ENCODE peak calls at places on chromosomes 16 and 17, in nine cellular contexts. W is left ventricle myocardium inferior, M is sigmoid colon, P is Peyer's patch, H is ascending aorta, X is foreskin keratinocyte, D is cardiac muscle cell, V is heart right ventricle, O is right lobe of liver. B is an unnamed sample.

GRCh38 chr17:29295420-29295819 is 1.5 kb upstream of the NUFIP2 start:
- DNase-seq in W (no peak), M (no peak), P (no peak), H (no peak), X (no peak), D (no peak), V (no peak), O (no peak), B (no peak)

GRCh38 chr17:17408236-17408794 is 68.5 kb upstream of the MED9 start:
- DNase-seq in W (no peak), M (no peak), P (no peak), H (no peak), X (no peak), D (no peak), V (no peak), O (peak; percentile 48), B (no peak)

GRCh38 chr17:58516644-58517377 is 2.4 kb upstream of the MTMR4 start:
- DNase-seq in W (no peak), M (peak; percentile 62), P (peak; percentile 82), H (no peak), X (no peak), D (no peak), V (no peak), O (peak; percentile 56), B (no peak)

GRCh38 chr16:10519297-10519696 is 61.1 kb downstream of the EMP2 start:
- DNase-seq in W (no peak), M (no peak), P (no peak), H (no peak), X (no peak), D (no peak), V (no peak), O (no peak), B (no peak)

GRCh38 chr17:3531266-3532101 is 26.1 kb downstream of the TRPV3 start:
- DNase-seq in W (peak; percentile 53), M (peak; percentile 71), P (no peak), H (no peak), X (no peak), D (no peak), V (peak; percentile 50), O (no peak), B (peak; percentile 94)

GRCh38 chr16:565420-566330 is 1.1 kb upstream of the NHLRC4 start:
- DNase-seq in W (no peak), M (no peak), P (no peak), H (no peak), X (no peak), D (peak; percentile 21), V (no peak), O (no peak), B (no peak)

GRCh38 chr16:46789499-46790414 is 41.2 kb downstream of the C16orf87 start:
- DNase-seq in W (peak; percentile 77), M (peak; percentile 82), P (peak; percentile 89), H (peak; percentile 85), X (no peak), D (peak; percentile 41), V (peak; percentile 86), O (peak; percentile 90), B (peak; percentile 79)

GRCh38 chr17:27793906-27794380 is 6.4 kb downstream of the NOS2 start:
- DNase-seq in W (no peak), M (no peak), P (no peak), H (no peak), X (no peak), D (no peak), V (no peak), O (no peak), B (no peak)

GRCh38 chr17:8488931-8489330 is 53.2 kb downstream of the NDEL1 start:
- DNase-seq in W (peak; percentile 48), M (peak; percentile 85), P (no peak), H (peak; percentile 89), X (peak; percentile 41), D (no peak), V (no peak), O (no peak), B (no peak)

GRCh38 chr16:57341441-57342303 is 16.9 kb upstream of the CCL22 start:
- DNase-seq in W (no peak), M (no peak), P (no peak), H (no peak), X (peak; percentile 100), D (no peak), V (no peak), O (no peak), B (no peak)

GRCh38 chr16:75203667-75204409 is 3.1 kb downstream of the CTRB2 start:
- DNase-seq in W (peak; percentile 11), M (peak; percentile 52), P (peak; percentile 44), H (peak; percentile 41), X (no peak), D (no peak), V (no peak), O (peak; percentile 13), B (no peak)

GRCh38 chr16:28205974-28206373 is 5.8 kb downstream of the XPO6 start:
- DNase-seq in W (no peak), M (no peak), P (no peak), H (no peak), X (no peak), D (no peak), V (no peak), O (no peak), B (no peak)

GRCh38 chr17:49843774-49844350 is 4.0 kb downstream of the TAC4 start:
- DNase-seq in W (no peak), M (peak; percentile 41), P (no peak), H (no peak), X (no peak), D (no peak), V (no peak), O (no peak), B (no peak)

GRCh38 chr17:164536-165235 is 16.8 kb downstream of the DOC2B start:
- DNase-seq in W (peak; percentile 37), M (no peak), P (no peak), H (no peak), X (no peak), D (peak; percentile 81), V (no peak), O (peak; percentile 45), B (peak; percentile 78)

GRCh38 chr16:30691907-30692306 is 7.1 kb upstream of the SRCAP start:
- DNase-seq in W (no peak), M (no peak), P (no peak), H (no peak), X (no peak), D (no peak), V (no peak), O (no peak), B (no peak)

DNA sequence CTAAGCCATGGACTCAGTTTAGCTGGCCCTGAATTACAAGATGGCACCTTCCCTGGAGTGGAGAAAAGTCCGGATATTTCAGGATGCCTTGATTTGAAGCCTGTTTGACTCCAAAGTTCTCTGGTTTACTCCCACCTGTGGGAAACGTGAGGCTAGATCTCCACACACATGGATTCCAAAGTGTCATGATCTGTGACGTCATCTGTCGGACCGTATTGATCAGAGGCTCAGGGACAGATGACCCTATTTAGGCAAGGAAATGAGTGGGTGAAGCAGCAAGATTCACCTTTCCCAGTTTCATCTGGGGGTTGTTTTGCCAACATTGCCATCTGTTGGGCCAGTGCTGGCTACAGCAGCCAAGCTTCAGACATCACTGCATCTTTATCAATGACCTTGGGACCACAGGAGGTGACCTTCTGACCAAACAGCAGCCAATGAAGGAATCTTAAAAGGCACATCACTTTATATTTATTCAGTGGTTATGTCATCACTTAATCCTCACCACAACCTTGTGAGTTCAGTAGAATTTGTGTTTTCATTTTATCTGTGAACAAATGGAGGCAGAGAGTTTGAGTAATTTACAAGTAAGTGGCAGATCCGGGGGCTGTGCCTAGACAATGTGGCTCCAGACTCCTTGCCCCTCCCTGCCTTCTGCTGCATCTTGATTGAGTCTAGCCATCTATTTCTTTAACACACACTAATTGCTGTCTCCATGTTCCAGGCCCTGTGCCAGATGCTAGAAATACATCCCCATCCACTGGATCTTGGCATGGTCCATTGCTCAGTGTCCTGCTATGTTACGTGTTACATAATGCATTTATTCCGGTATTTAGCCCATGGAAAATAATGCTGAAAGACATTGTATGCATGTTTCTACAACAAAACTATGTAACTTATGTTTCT is 1.5 kb upstream of the CDH13 start:
- DNase-seq in W (no peak), M (peak; percentile 26), P (no peak), H (no peak), X (no peak), D (no peak), V (no peak), O (no peak), B (no peak)
- TF ChIP-seq CTCF in W (no peak), M (no peak), P (no peak), H (no peak), X (peak; percentile 25), D (no peak), V (no peak), O (no peak), B (no peak)

GRCh38 chr16:88487124-88487432 is 34.0 kb downstream of the ZFPM1 start:
- DNase-seq in W (no peak), M (no peak), P (no peak), H (no peak), X (no peak), D (no peak), V (no peak), O (no peak), B (no peak)
- H3K4me1 ChIP-seq in W (no peaks in the 10 kb centered on the region), M (no peaks in the 10 kb centered on the region), P (no peaks in the 10 kb centered on the region), H (no peaks in the 10 kb centered on the region), X (no peaks in the 10 kb centered on the region), D (no peaks in the 10 kb centered on the region), V (no peaks in the 10 kb centered on the region), O (peaks cover 49% of the 10 kb centered on the region), B (no peaks in the 10 kb centered on the region)

DNA sequence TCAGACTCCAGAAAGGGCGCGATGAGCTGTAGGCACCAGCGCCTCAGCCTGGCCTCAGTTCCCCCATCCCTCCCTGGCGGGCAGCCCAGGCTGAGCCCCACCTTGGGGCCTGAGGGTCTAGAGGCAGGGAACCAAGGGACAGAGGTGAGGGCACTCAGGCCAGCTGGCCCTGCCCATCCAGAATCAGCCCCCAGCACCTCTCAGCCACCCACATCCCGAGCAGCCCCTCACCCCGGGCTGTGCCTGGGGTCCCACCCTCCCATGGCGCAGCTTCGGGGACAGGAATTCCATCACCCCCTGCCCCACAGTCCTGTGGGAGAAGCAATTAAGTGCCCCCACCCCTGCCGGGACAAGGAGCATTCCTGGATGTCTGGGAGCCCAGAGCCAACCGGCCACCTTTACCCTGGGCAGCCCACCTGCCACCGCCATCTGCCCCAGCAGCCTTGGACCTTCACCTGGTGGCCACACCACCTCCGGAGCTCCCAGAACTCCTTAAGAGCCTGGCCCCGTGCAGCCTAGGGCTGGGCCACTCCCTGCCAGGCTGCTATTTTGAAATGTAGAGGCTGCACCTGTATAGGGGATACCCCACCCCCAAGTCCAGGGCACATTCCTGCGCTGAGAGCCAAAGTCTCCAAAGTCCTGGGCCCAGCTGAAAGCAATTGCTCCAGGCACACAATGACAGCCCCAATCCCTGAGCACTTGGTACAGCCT is 33.7 kb upstream of the PVALEF start:
- DNase-seq in W (no peak), M (no peak), P (peak; percentile 90), H (no peak), X (no peak), D (no peak), V (no peak), O (no peak), B (no peak)
- H3K27ac ChIP-seq in W (no peak overlapping the region), M (peak overlapping the region; percentile 55), P (peak overlapping the region; percentile 94), H (no peak overlapping the region), X (no peak overlapping the region), D (no peak overlapping the region), V (no peak overlapping the region), O (no peak overlapping the region), B (no peak overlapping the region)

DNA sequence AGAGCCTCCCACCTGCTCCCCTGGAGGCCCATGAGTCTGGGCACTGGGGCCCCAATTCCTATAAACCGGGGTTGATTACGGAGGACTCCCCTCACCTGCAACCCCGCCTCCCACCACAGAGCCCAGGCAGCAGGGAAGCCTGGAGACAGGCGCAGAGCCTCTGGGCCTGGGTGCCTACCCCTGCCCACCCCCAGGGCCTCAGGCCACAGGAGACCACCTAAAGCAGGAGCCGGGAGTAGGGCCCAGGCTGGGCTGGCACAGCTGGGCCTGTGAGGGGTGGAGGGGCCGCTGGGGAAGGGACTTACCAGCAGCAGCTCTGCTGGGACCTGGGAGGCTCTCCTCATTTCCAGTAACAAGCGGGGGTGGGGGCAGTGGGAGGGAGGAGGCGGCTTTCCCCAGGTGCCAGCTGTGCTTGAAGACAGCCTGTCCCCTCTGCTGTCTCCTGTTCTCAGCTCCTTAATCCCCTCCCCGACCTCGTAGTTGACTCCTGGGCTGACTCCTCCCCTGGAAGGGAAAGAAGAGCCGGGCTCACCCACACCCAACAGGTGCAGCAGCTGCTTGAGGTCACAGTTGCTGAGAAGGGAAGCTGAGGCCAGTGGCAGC is 46.8 kb downstream of the TMEM235 start:
- DNase-seq in W (no peak), M (no peak), P (peak; percentile 54), H (no peak), X (no peak), D (no peak), V (no peak), O (peak; percentile 43), B (no peak)
- TF ChIP-seq CTCF in W (no peak), M (no peak), P (no peak), H (no peak), X (no peak), D (no peak), V (no peak), O (no peak), B (no peak)

B was measured in testis.